ENCODE peak calls at places on chromosomes 3 and 15, in five cellular contexts. A is heart left ventricle, Z is spleen, J is Peyer's patch, I is A549. W is an unnamed sample.

GRCh38 chr3:44359146-44359751 is 20.7 kb downstream of the TCAIM start:
- DNase-seq in A (no peak), Z (no peak), J (no peak), I (peak; percentile 25), W (no peak)

GRCh38 chr15:75215107-75216004 is 13.7 kb downstream of the C15orf39 start:
- DNase-seq in A (no peak), Z (no peak), J (no peak), I (no peak), W (no peak)

GRCh38 chr3:146117406-146118285 is 43.3 kb downstream of the PLOD2 start:
- DNase-seq in A (no peak), Z (no peak), J (no peak), I (peak; percentile 22), W (no peak)

GRCh38 chr3:128867200-128868125 is 12.0 kb upstream of the ACAD9 start:
- DNase-seq in A (no peak), Z (peak; percentile 9), J (no peak), I (no peak), W (peak; percentile 40)

GRCh38 chr15:99114511-99115299 is 9.8 kb downstream of the SYNM start:
- DNase-seq in A (peak; percentile 80), Z (no peak), J (no peak), I (no peak), W (no peak)

GRCh38 chr3:129934234-129935123 is 40.0 kb upstream of the TRH start:
- DNase-seq in A (no peak), Z (peak; percentile 61), J (no peak), I (peak; percentile 40), W (peak; percentile 64)

GRCh38 chr15:52336530-52336929 is 40.9 kb upstream of the MYO5C start:
- DNase-seq in A (no peak), Z (no peak), J (no peak), I (peak; percentile 42), W (no peak)

GRCh38 chr3:3665961-3666640 is 133.1 kb upstream of the LRRN1 start:
- DNase-seq in A (peak; percentile 76), Z (peak; percentile 82), J (peak; percentile 24), I (no peak), W (no peak)

GRCh38 chr3:148087601-148088371 is 609.9 kb upstream of the AGTR1 start:
- DNase-seq in A (no peak), Z (no peak), J (no peak), I (no peak), W (no peak)

GRCh38 chr15:93485922-93486327 is 396.9 kb upstream of the RGMA start:
- DNase-seq in A (peak; percentile 63), Z (no peak), J (no peak), I (no peak), W (no peak)

GRCh38 chr3:8970971-8971589 is 7.8 kb upstream of the RAD18 start:
- DNase-seq in A (no peak), Z (peak; percentile 78), J (peak; percentile 71), I (peak; percentile 65), W (peak; percentile 68)

GRCh38 chr3:100896994-100897393 is 96.2 kb downstream of the ABI3BP start:
- DNase-seq in A (no peak), Z (no peak), J (no peak), I (no peak), W (no peak)

GRCh38 chr3:48190911-48191310 is 2.7 kb upstream of the CDC25A start:
- DNase-seq in A (no peak), Z (no peak), J (no peak), I (no peak), W (no peak)

GRCh38 chr3:171038342-171038741 is 11.8 kb upstream of the SLC2A2 start:
- DNase-seq in A (no peak), Z (no peak), J (no peak), I (no peak), W (peak; percentile 16)

GRCh38 chr3:25433868-25434267 is 5.8 kb downstream of the RARB start:
- DNase-seq in A (peak; percentile 66), Z (no peak), J (no peak), I (peak; percentile 78), W (peak; percentile 9)

GRCh38 chr15:62938825-62939224 is 103.7 kb upstream of the TPM1 start:
- DNase-seq in A (no peak), Z (no peak), J (no peak), I (no peak), W (no peak)

GRCh38 chr15:62941719-62942118 is 100.8 kb upstream of the TPM1 start:
- DNase-seq in A (no peak), Z (no peak), J (no peak), I (no peak), W (no peak)

GRCh38 chr15:62940755-62941361 is 101.7 kb upstream of the TPM1 start:
- DNase-seq in A (peak; percentile 92), Z (no peak), J (peak; percentile 24), I (peak; percentile 60), W (no peak)

GRCh38 chr15:62942411-62942810 is 100.1 kb upstream of the TPM1 start:
- DNase-seq in A (no peak), Z (no peak), J (no peak), I (no peak), W (no peak)

DNA sequence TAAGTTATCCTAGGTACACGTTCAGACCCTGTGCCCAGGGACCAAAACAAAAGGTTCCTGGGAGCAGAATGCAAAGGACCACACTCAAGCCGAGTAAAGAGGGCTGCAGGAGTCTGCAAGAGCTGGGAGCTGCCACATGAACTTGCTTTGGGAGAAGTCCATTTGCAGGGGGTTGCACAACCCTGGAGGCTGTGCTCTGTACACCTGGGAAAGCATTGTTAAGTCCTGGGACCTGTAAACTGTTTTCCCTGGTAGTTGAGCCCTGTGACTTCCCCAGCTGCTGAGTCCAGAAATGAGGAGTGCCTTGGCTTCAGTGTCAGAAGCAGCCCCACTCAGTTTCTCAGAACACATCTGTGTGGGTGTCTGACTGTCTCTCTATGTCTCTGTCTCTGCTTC is 102.2 kb upstream of the TPM1 start:
- DNase-seq in A (no peak), Z (no peak), J (no peak), I (no peak), W (no peak)
- TF ChIP-seq POLR2A in A (no peak), Z (no peak), J (no peak), I (no peak), W (no peak)

DNA sequence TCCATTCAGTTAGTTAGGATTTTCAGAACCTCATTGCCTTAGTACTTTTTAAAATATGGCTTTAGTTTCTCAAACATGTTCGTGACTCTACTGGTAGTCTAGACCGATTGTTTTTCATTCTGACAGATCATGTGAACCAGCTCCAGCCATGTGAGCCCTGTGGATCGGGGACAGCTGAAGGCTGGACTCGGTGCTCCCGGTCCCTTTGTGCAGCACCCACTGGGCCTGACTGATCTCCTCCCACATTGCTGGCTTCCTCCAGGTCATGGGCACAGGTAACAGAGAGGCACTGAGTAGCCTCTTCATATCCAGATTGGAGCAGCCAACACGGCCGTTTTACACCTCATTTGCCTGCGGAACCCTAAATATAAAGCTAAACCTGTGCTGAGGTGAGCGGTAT is 30.5 kb downstream of the NIPA2 start:
- DNase-seq in A (no peak), Z (no peak), J (no peak), I (no peak), W (no peak)
- TF ChIP-seq POLR2A in A (no peak), Z (no peak), J (no peak), I (no peak), W (no peak)

GRCh38 chr3:14370719-14371572 is 31.5 kb upstream of the SLC6A6 start:
- DNase-seq in A (no peak), Z (no peak), J (no peak), I (no peak), W (no peak)

GRCh38 chr3:14372587-14372986 is 29.8 kb upstream of the SLC6A6 start:
- DNase-seq in A (no peak), Z (no peak), J (no peak), I (no peak), W (no peak)

GRCh38 chr3:14369675-14370669 is 32.4 kb upstream of the SLC6A6 start:
- DNase-seq in A (no peak), Z (no peak), J (no peak), I (peak; percentile 47), W (peak; percentile 7)

GRCh38 chr3:14373753-14374376 is 28.5 kb upstream of the SLC6A6 start:
- DNase-seq in A (no peak), Z (no peak), J (no peak), I (no peak), W (no peak)

GRCh38 chr3:14371573-14372474 is 30.6 kb upstream of the SLC6A6 start:
- DNase-seq in A (peak; percentile 93), Z (peak; percentile 90), J (peak; percentile 22), I (peak; percentile 87), W (peak; percentile 86)
- TF ChIP-seq POLR2A in A (peak; percentile 14), Z (no peak), J (no peak), I (no peak), W (no peak)

GRCh38 chr3:168248383-168249047 is 152.8 kb upstream of the GOLIM4 start:
- DNase-seq in A (peak; percentile 31), Z (peak; percentile 59), J (no peak), I (peak; percentile 16), W (no peak)

GRCh38 chr3:168249048-168249538 is 153.4 kb upstream of the GOLIM4 start:
- DNase-seq in A (no peak), Z (no peak), J (no peak), I (peak; percentile 0), W (peak; percentile 17)

GRCh38 chr3:168250415-168250861 is 154.7 kb upstream of the GOLIM4 start:
- DNase-seq in A (no peak), Z (no peak), J (no peak), I (no peak), W (no peak)

GRCh38 chr3:168251371-168251770 is 155.6 kb upstream of the GOLIM4 start:
- DNase-seq in A (no peak), Z (no peak), J (no peak), I (no peak), W (no peak)

DNA sequence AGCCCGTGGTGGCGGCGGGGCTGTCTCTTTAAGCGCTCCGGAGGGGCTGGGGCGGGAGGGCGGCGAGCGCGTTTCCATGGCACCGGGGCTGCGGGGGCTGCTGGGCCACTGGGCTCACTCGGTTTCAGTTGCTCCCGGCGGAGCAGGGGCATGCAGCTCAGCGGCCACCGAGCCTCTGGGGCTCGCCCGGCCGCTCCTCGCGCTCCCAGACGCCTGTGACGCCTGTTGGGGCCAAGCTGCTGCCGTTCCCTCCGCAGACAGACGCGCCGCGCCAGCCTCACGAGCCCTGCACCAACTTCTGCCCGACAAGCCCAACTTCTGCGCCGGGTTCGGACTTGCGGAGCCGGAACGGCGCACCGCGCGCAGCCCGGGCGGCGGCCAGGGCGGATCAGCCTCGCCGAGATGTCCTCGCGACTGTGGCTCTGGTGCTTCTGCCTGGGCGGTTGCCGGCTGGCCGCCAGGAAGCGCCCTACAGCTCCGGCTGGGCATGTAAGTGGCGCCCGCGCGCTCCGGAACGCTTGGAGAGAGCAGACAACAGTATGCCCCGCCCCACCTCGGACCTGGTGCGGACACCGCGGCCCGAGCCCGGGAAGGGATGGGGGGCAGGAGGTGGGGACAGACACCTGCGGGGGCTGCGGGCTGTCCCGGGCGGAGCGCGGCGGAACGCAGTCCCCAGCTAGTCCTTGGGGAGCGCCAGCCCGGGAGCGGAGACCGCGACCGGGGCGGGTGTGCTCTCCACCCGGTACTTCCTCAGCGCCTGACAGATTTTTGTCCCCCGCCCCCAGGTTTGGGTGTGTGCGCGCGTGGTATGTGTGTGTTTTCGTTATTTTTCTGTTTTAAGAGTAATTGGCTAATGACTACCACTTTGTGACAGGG is 154.1 kb upstream of the GOLIM4 start:
- DNase-seq in A (peak; percentile 66), Z (peak; percentile 85), J (peak; percentile 15), I (peak; percentile 80), W (peak; percentile 83)
- TF ChIP-seq POLR2A in A (no peak), Z (no peak), J (no peak), I (no peak), W (no peak)

W was measured in erythroblast.